ENCODE peak calls at places on chromosome 20, in six cellular contexts. K is neural progenitor cell, S is PC-3, G is mucosa of descending colon, I is Peyer's patch, U is GM23338. Z is an unnamed sample.
A peak's percentile ranks its signal among the peaks of the same experiment; 100 is the strongest.

GRCh38 chr20:63077705-63078104 is 70.9 kb upstream of the BHLHE23 start:
- DNase-seq in K (no peak), U (no peak), S (no peak), I (no peak), G (no peak), Z (no peak)

GRCh38 chr20:61252601-61253263 is 671 bp downstream of the CDH4 start:
- DNase-seq in U (peak; percentile 13), S (no peak), G (no peak), K (peak; percentile 36), I (no peak), Z (peak; percentile 25)

GRCh38 chr20:50438986-50439407 is 71.2 kb upstream of the PTPN1 start:
- DNase-seq in S (peak; percentile 99), K (no peak), I (no peak), G (peak; percentile 24), U (no peak), Z (peak; percentile 32)

GRCh38 chr20:3485913-3486312 is 15.1 kb downstream of the ATRN start:
- DNase-seq in I (no peak), U (no peak), G (no peak), S (no peak), K (no peak), Z (no peak)

GRCh38 chr20:19835533-19836222 is 77.6 kb downstream of the RIN2 start:
- DNase-seq in U (peak; percentile 51), K (peak; percentile 50), G (no peak), S (no peak), I (no peak), Z (peak; percentile 54)

GRCh38 chr20:3796477-3797225 is 541 bp downstream of the CDC25B start:
- DNase-seq in U (no peak), G (peak; percentile 59), K (peak; percentile 1), I (no peak), S (no peak), Z (no peak)

GRCh38 chr20:62752671-62753501 is 43.4 kb upstream of the MRGBP start:
- DNase-seq in I (no peak), U (no peak), S (no peak), K (no peak), G (peak; percentile 19), Z (no peak)

GRCh38 chr20:46093531-46093930 is 3.8 kb upstream of the NCOA5 start:
- DNase-seq in K (no peak), S (peak; percentile 41), G (no peak), U (no peak), I (no peak), Z (no peak)

GRCh38 chr20:62365814-62366369 is 1.2 kb downstream of the LAMA5 start:
- DNase-seq in U (peak; percentile 67), I (no peak), K (peak; percentile 59), S (peak; percentile 91), G (peak; percentile 41), Z (peak; percentile 18)

GRCh38 chr20:41734506-41734945 is 116.3 kb upstream of the CHD6 start:
- DNase-seq in S (peak; percentile 68), I (peak; percentile 66), G (peak; percentile 35), U (peak; percentile 78), K (peak; percentile 67), Z (peak; percentile 55)

GRCh38 chr20:32036716-32037355 is 15.2 kb upstream of the HCK start:
- DNase-seq in K (no peak), I (no peak), U (no peak), S (no peak), G (no peak), Z (no peak)

GRCh38 chr20:63483834-63484233 is 11.4 kb upstream of the KCNQ2 start:
- DNase-seq in S (no peak), I (no peak), G (no peak), U (peak; percentile 71), K (peak; percentile 51), Z (peak; percentile 50)

GRCh38 chr20:44145131-44145770 is 41.7 kb downstream of the JPH2 start:
- DNase-seq in G (no peak), U (no peak), S (no peak), I (no peak), K (no peak), Z (no peak)

GRCh38 chr20:22523499-22524392 is 60.6 kb downstream of the FOXA2 start:
- DNase-seq in G (no peak), I (peak; percentile 60), S (peak; percentile 82), U (no peak), K (no peak), Z (no peak)

GRCh38 chr20:62405108-62405980 is 1.7 kb downstream of the CABLES2 start:
- DNase-seq in K (peak; percentile 83), S (peak; percentile 41), I (peak; percentile 56), G (no peak), U (peak; percentile 76), Z (peak; percentile 63)

GRCh38 chr20:36887779-36888133 is 11.8 kb downstream of the TLDC2 start:
- DNase-seq in K (peak; percentile 31), G (no peak), I (no peak), U (peak; percentile 24), S (no peak), Z (no peak)
- TF ChIP-seq CTCF in K (no peak), G (no peak), I (no peak), U (no peak), S (no peak), Z (no peak)

DNA sequence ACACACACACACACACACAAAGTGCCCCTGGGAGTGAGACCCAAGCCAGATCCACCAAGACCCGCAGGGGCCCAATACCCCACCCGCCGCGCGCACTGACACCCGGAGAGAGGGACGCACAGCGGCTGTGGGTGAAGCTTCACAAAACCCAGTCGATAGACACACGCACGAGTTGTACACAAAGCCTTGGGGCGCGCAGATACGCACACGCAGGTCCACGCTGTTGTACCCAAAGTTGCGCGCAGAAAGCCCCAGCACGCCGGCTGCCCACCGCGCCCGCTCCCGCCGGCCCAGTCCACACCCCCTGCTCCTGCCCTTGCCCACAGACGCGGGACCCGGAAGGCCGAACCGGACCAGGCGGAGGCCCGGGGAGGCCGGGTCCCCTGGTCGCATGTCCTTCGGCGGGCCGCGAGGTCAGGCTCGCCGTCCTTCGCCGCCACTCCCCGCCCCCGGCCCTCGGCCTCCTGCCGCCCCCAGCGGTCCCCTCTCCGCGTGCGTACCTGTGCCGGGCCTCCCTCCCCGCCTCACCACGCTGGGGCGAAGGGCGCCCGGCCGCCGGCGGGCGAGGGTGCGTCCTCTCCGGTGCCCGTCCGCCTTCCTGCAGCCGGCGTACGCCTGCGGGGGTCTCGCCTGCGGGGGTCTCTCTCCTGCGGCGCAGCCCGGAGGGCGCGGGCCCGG is at the start of gene TMEM74B:
- DNase-seq in G (no peak), U (peak; percentile 52), K (peak; percentile 50), I (no peak), S (no peak), Z (no peak)
- H3K4me3 ChIP-seq in G (no peak within 1 kb of the TSS), U (peak within 1 kb of the TSS; percentile 64), K (peak within 1 kb of the TSS; percentile 75), I (peak within 1 kb of the TSS; percentile 42), S (peak within 1 kb of the TSS; percentile 66), Z (no peak within 1 kb of the TSS)

DNA sequence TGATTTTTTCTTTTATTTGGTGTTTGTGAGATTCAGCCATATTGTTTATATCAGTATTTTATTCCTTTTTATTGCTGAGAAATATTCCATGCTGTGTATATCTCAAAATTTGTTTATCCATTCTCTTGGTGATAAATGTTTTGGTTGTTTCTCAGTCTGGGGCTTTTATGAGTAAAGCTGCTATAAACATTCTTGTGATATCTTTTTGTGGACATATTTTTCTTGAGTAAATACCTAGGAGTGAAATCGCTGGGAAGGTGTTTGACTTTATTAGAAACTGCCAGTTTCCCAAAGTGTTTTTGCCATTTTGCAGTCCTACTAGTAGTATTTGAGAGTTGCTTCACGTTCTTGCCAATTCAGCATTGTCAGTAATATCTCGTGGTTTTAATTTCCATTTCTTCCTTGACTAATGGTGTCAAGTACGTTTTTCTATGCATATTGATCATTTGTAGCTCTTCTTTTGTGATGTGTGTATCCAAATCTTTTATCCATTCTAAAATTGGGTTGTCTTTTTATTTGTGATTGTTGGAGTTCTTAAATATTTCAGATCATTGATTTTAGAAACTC is 31.1 kb upstream of the DYNLRB1 start:
- DNase-seq in I (no peak), K (no peak), U (no peak), G (no peak), S (no peak), Z (no peak)
- H3K36me3 ChIP-seq in I (no peaks in the 10 kb centered on the region), K (peaks cover 23% of the 10 kb centered on the region), U (peaks cover 40% of the 10 kb centered on the region), G (peaks cover 3% of the 10 kb centered on the region), S (peaks cover 73% of the 10 kb centered on the region), Z (peaks cover 75% of the 10 kb centered on the region)

GRCh38 chr20:16476032-16476431 is 97.2 kb downstream of the KIF16B start:
- DNase-seq in U (peak; percentile 72), I (no peak), G (no peak), K (peak; percentile 50), S (peak; percentile 86), Z (peak; percentile 20)
- TF ChIP-seq CTCF in U (peak; percentile 69), I (peak; percentile 81), G (peak; percentile 21), K (peak; percentile 74), S (peak; percentile 87), Z (peak; percentile 64)

DNA sequence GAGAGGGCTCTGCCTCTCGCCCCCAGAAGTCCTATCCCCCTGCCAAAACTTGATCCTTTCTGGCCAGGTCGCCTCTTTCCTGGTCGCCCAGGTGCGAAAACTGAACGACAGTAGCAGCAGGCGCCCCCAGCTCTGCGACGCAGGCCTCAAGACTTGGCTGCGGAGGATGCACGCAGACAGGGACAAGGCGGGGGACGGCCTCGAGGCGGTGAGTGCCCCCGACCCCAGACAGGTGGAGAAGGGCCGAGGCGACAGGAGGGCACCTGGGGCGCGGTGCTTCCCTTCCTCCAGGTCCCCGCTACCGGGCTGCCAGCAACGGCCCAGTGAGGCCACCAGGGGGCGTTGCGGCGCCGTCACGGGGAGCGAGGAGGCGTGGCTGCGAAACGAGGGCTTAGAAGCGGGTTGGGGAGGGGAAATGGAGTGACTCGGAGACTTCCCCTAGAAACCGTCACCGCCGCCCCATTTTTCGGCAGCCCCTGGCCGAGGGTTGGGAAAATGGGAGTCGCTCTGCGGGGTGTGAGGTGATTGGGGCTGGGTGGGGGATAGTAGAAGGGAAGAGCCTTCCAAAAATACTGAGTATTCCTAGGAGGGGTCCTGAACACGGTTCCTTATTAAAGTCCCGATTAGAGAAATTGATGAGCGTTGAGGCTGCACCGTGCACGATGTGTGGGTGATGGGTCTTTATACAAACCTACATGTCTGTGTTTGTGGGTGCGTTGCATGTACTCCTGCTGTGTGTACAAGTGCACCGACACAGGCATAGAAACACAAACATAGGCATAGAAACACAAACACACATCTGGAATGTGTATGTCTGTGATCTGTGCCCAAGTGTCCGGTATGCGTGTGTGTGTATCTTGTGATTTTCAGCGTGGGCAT is 44.6 kb downstream of the ARHGAP40 start:
- DNase-seq in S (peak; percentile 83), U (peak; percentile 92), K (peak; percentile 91), G (peak; percentile 88), I (peak; percentile 91), Z (peak; percentile 84)
- H3K4me3 ChIP-seq in S (peak overlapping the region; percentile 63), U (peak overlapping the region; percentile 65), K (peak overlapping the region; percentile 42), G (no peak overlapping the region), I (no peak overlapping the region), Z (peak overlapping the region; percentile 41)

DNA sequence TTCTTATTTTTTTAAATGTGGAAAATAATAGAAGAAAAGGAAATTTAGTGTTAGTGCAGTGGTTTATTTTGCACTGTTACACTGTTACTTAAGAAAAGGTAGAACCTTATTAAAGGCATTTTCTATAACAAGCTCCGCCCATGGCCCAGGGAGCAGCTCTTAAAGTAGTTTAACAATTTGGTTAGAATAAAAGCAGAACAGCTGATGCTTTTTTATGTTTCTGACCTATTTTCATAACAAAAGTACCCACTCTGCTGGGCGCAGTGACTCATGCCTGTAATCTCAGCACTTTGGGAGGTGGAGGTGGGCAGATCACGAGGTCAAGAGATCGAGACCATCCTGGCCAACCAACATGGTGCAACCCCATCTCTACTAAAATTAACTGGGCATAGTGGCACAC is 32.6 kb downstream of the DSTN start:
- DNase-seq in U (peak; percentile 47), K (no peak), G (no peak), I (no peak), S (no peak), Z (no peak)
- H3K36me3 ChIP-seq in U (no peaks in the 10 kb centered on the region), K (no peaks in the 10 kb centered on the region), G (peaks cover 4% of the 10 kb centered on the region), I (no peaks in the 10 kb centered on the region), S (peaks cover 47% of the 10 kb centered on the region), Z (peaks cover 20% of the 10 kb centered on the region)

Z was measured in BE2C.